ENCODE peak calls at places on chromosomes 2 and 18, in four cellular contexts. K is colonic mucosa, I is fibroblast of lung, Y is BE2C. Z is an unnamed sample. For H3K27me3 and H3K4me1, the result is how much of the 10 kb centered on the place peaks cover.

GRCh38 chr2:8790739-8791162 is 46.7 kb downstream of the KIDINS220 start:
- DNase-seq in K (no peak), I (no peak), Y (no peak), Z (no peak)

GRCh38 chr2:23475036-23475435 is 90.1 kb downstream of the KLHL29 start:
- DNase-seq in K (no peak), I (no peak), Y (no peak), Z (no peak)

GRCh38 chr2:204177977-204178522 is 241.5 kb downstream of the ICOS start:
- DNase-seq in K (peak), I (peak), Y (peak), Z (peak)

GRCh38 chr2:239321596-239322413 is 79.0 kb downstream of the HDAC4 start:
- DNase-seq in K (no peak), I (peak), Y (peak), Z (no peak)

GRCh38 chr2:200860092-200860795 is 4.2 kb downstream of the CLK1 start:
- DNase-seq in K (no peak), I (peak), Y (no peak), Z (no peak)

GRCh38 chr2:148569221-148569620 is 75.3 kb upstream of the EPC2 start:
- DNase-seq in K (no peak), I (no peak), Y (no peak), Z (no peak)

GRCh38 chr2:46540496-46541342 is 61.4 kb downstream of the TMEM247 start:
- DNase-seq in K (no peak), I (peak), Y (no peak), Z (peak)

GRCh38 chr2:100013892-100014677 is 128.3 kb downstream of the AFF3 start:
- DNase-seq in K (no peak), I (peak), Y (peak), Z (peak)

GRCh38 chr2:214574077-214574775 is 163.4 kb downstream of the VWC2L start:
- DNase-seq in K (no peak), I (no peak), Y (no peak), Z (no peak)

GRCh38 chr2:173355866-173356508 is 1.3 kb downstream of the CDCA7 start:
- DNase-seq in K (peak), I (peak), Y (peak), Z (no peak)

GRCh38 chr2:42303252-42303651 is 57.8 kb downstream of the COX7A2L start:
- DNase-seq in K (no peak), I (no peak), Y (no peak), Z (no peak)

GRCh38 chr2:14094592-14094991 is 537.9 kb upstream of the LRATD1 start:
- DNase-seq in K (no peak), I (no peak), Y (no peak), Z (no peak)

GRCh38 chr2:128610496-128610895 is 291.8 kb upstream of the HS6ST1 start:
- DNase-seq in K (no peak), I (no peak), Y (no peak), Z (no peak)

GRCh38 chr18:59885579-59886163 is 14.1 kb upstream of the PMAIP1 start:
- DNase-seq in K (no peak), I (peak), Y (no peak), Z (no peak)

GRCh38 chr18:77470836-77471413 is 221.3 kb downstream of the GALR1 start:
- DNase-seq in K (no peak), I (no peak), Y (no peak), Z (no peak)

GRCh38 chr2:164705412-164706167 is 84.3 kb upstream of the GRB14 start:
- DNase-seq in K (no peak), I (no peak), Y (no peak), Z (no peak)

GRCh38 chr18:69326094-69326493 is 74.6 kb upstream of the DOK6 start:
- DNase-seq in K (no peak), I (peak), Y (no peak), Z (no peak)

GRCh38 chr2:53751728-53752127 is 15.9 kb upstream of the CHAC2 start:
- DNase-seq in K (no peak), I (peak), Y (no peak), Z (no peak)

GRCh38 chr2:137775529-137775928 is 188.7 kb upstream of the HNMT start:
- DNase-seq in K (no peak), I (no peak), Y (no peak), Z (no peak)

GRCh38 chr2:101699939-101700442 is 2.5 kb downstream of the MAP4K4 start:
- DNase-seq in K (no peak), I (peak), Y (no peak), Z (no peak)

GRCh38 chr2:207828361-207829057 is 58.8 kb upstream of the FZD5 start:
- DNase-seq in K (peak), I (no peak), Y (no peak), Z (no peak)

GRCh38 chr2:24490674-24491625 is at the start of gene NCOA1:
- DNase-seq in K (peak), I (peak), Y (peak), Z (peak)

GRCh38 chr18:24426398-24427294 is at the start of gene IMPACT:
- DNase-seq in K (peak), I (peak), Y (peak), Z (peak)

GRCh38 chr18:24429188-24429587 is 2.7 kb downstream of the IMPACT start:
- DNase-seq in K (no peak), I (no peak), Y (no peak), Z (no peak)

GRCh38 chr18:24428709-24429108 is 2.2 kb downstream of the IMPACT start:
- DNase-seq in K (no peak), I (no peak), Y (no peak), Z (no peak)

GRCh38 chr18:24427484-24427883 is 1.0 kb downstream of the IMPACT start:
- DNase-seq in K (no peak), I (peak), Y (no peak), Z (no peak)

GRCh38 chr18:24426073-24426397 is 435 bp upstream of the IMPACT start:
- DNase-seq in K (no peak), I (no peak), Y (no peak), Z (no peak)
- TF ChIP-seq CTCF in K (no peak), I (no peak), Y (no peak), Z (no peak)

GRCh38 chr2:20667151-20667530 is 197 bp downstream of the GDF7 start:
- DNase-seq in K (no peak), I (no peak), Y (no peak), Z (no peak)
- H3K27me3 ChIP-seq in K (half or more), I (half or more), Y (half or more), Z (under half)

GRCh38 chr2:202608142-202608852 is 26.5 kb upstream of the FAM117B start:
- DNase-seq in K (no peak), I (no peak), Y (no peak), Z (no peak)
- H3K4me1 ChIP-seq in K (under half), I (under half), Y (under half), Z (under half)

GRCh38 chr2:237451582-237452469 is 35.2 kb upstream of the MLPH start:
- DNase-seq in K (no peak), I (peak), Y (no peak), Z (no peak)
- TF ChIP-seq CTCF in K (no peak), I (peak), Y (peak), Z (no peak)

Z was measured in right atrium auricular region.